ENCODE peak calls at places on chromosomes 2 and 18, in four cellular contexts. R is WTC11, I is H1, U is SK-N-SH. C is an unnamed sample.

GRCh38 chr18:48022531-48023330 is 92.3 kb upstream of the SMAD2 start:
- DNase-seq in R (peak; percentile 14), I (no peak), U (peak; percentile 58), C (peak; percentile 50)

GRCh38 chr2:223474893-223475292 is 127.3 kb downstream of the SCG2 start:
- DNase-seq in R (no peak), I (no peak), U (no peak), C (no peak)

GRCh38 chr2:18049325-18049724 is 170.9 kb downstream of the KCNS3 start:
- DNase-seq in R (no peak), I (no peak), U (no peak), C (no peak)

GRCh38 chr18:10234281-10234680 is 220.2 kb upstream of the APCDD1 start:
- DNase-seq in R (no peak), I (no peak), U (no peak), C (no peak)

GRCh38 chr2:1748176-1748740 is 3.9 kb upstream of the PXDN start:
- DNase-seq in R (no peak), I (peak; percentile 28), U (no peak), C (no peak)

GRCh38 chr2:237208373-237209045 is 122.8 kb downstream of the COPS8 start:
- DNase-seq in R (no peak), I (no peak), U (peak; percentile 52), C (no peak)

GRCh38 chr2:168703926-168704325 is 98.5 kb upstream of the NOSTRIN start:
- DNase-seq in R (no peak), I (no peak), U (no peak), C (no peak)

GRCh38 chr18:9913151-9913525 is 678 bp upstream of the VAPA start:
- DNase-seq in R (no peak), I (no peak), U (no peak), C (no peak)

GRCh38 chr2:234502285-234502918 is 5.5 kb upstream of the ARL4C start:
- DNase-seq in R (no peak), I (no peak), U (no peak), C (no peak)

GRCh38 chr2:74019516-74019915 is 34.8 kb downstream of the TET3 start:
- DNase-seq in R (no peak), I (no peak), U (no peak), C (no peak)

GRCh38 chr18:24850532-24850931 is 390.1 kb downstream of the HRH4 start:
- DNase-seq in R (no peak), I (no peak), U (no peak), C (no peak)

GRCh38 chr2:65955259-65955658 is 479.7 kb upstream of the MEIS1 start:
- DNase-seq in R (no peak), I (no peak), U (no peak), C (no peak)

GRCh38 chr2:65952966-65953365 is 482.0 kb upstream of the MEIS1 start:
- DNase-seq in R (no peak), I (no peak), U (no peak), C (no peak)

GRCh38 chr2:65957886-65958285 is 477.0 kb upstream of the MEIS1 start:
- DNase-seq in R (no peak), I (no peak), U (no peak), C (no peak)

GRCh38 chr2:65957454-65957853 is 477.5 kb upstream of the MEIS1 start:
- DNase-seq in R (no peak), I (peak; percentile 45), U (no peak), C (no peak)
- TF ChIP-seq TEAD4 in R (no peak), I (no peak), U (no peak), C (no peak)

GRCh38 chr2:226256237-226256636 is 543.4 kb downstream of the IRS1 start:
- DNase-seq in R (no peak), I (no peak), U (no peak), C (no peak)

GRCh38 chr2:226251661-226252060 is 548.0 kb downstream of the IRS1 start:
- DNase-seq in R (no peak), I (no peak), U (no peak), C (no peak)

DNA sequence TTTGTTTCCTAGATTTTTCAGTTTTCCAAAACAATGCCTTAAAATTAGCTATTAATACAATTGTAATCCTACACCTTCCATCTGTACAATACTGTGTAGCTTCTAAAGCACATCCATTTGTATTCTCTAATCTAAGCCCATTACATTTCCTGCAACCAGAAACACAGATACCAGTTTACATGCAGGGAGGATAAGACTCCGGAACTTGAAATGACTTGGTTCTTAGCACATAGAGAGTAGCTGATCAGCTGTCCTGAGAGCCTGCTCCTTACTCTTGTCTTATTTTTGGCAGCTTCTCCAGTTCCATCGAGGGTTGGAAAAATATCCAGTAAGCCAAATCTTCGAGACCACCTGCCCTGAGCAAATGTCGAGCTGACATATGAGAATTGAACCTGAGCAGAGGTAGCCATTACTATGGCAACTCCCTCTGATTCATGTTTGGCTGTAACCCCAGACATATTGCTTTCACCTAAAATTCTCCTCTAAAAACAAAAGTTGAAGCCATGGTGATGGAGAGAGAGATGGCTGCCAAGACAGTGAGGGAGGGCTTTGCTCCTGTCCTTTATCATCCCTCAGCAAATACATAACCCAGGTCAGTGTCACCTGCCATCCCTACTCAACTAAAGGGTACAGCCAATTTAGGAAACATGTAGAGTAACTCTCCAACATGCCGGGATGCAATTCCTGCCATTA is 542.8 kb downstream of the IRS1 start:
- DNase-seq in R (no peak), I (no peak), U (no peak), C (no peak)
- TF ChIP-seq TEAD4 in R (no peak), I (no peak), U (no peak), C (no peak)

GRCh38 chr2:144379891-144380311 is 140.0 kb downstream of the ZEB2 start:
- DNase-seq in R (no peak), I (no peak), U (no peak), C (no peak)
- TF ChIP-seq TEAD4 in R (no peak), I (no peak), U (no peak), C (no peak)

DNA sequence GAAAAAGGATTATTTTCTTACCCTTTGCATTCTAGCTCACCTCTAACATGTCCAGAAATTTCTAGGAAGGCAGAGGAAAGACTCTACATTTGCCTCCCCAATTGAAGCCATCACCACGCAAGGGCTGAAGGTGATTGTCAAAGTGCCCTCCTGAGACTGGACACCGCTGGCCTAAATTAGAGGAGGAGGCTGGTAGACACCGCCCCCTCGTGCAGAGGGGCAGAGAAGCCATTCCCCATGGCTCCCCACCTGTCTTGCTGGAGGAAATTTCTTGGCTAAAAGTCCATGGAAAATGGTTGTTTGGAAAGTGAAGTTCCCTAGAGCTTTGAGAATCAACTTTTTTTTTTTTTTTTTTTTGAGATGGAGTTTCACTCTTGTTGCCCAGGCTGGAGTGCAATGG is 31.3 kb upstream of the CREB1 start:
- DNase-seq in R (no peak), I (no peak), U (no peak), C (no peak)
- TF ChIP-seq TEAD4 in R (no peak), I (no peak), U (no peak), C (no peak)

GRCh38 chr18:41096504-41096903 is 858.5 kb upstream of the PIK3C3 start:
- DNase-seq in R (peak; percentile 8), I (no peak), U (peak; percentile 1), C (no peak)
- TF ChIP-seq TEAD4 in R (no peak), I (no peak), U (no peak), C (no peak)

DNA sequence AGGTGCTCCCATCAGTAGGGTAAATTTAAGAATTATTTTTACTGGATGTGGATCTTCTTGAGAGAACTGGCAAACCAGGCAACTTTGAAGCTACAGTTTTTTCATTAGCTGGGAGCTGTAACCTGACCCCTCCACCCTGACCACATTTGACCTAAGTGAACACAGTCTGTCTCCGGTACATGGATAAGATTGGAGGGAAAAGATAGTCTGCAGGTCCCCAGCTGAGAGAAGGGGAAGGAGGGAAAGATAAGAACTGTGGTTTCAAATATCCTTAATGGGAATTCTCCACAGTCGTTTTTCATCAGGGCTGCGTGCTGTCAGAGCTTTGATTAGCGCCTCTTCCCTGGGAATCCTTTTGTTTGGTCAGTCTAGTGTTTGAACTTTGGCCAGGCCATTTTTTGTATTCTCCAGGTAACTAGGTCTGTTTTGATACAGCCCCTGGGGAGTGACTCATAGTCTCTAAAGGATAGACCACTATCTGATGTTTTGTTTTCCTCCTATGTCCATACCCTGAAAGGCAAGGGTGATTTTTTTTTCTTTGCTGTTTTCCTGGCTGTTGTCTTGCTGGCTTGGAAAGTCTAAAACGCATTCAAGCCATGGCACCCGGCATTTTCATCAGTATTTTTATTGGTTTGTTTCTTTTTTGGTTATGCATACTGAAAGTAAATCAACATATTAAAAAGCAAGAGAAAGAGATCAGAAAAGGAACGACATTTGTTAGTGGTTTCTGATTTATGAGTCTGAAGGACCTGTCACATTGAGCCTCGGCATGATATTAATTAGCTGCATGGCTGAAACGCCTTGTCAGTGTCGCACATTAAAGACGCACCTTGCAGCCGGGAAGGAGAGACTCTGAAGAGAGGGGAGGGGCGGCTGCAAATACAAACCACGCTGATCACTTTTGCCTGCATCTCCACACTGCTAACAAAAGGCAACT is 183.4 kb upstream of the FN1 start:
- DNase-seq in R (no peak), I (no peak), U (peak; percentile 57), C (peak; percentile 73)
- TF ChIP-seq TEAD4 in R (no peak), I (no peak), U (peak; percentile 93), C (peak; percentile 95)

GRCh38 chr2:29130295-29130694 is 15.1 kb downstream of the CLIP4 start:
- DNase-seq in R (no peak), I (no peak), U (no peak), C (no peak)
- TF ChIP-seq TEAD4 in R (no peak), I (no peak), U (no peak), C (no peak)

GRCh38 chr18:13260114-13260926 is 41.8 kb downstream of the LDLRAD4 start:
- DNase-seq in R (no peak), I (no peak), U (no peak), C (no peak)
- TF ChIP-seq TEAD4 in R (no peak), I (no peak), U (no peak), C (no peak)

GRCh38 chr2:30031184-30031583 is 109.8 kb upstream of the ALK start:
- DNase-seq in R (no peak), I (no peak), U (no peak), C (no peak)
- TF ChIP-seq TEAD4 in R (no peak), I (no peak), U (no peak), C (no peak)

C was measured in K562.